ENCODE peak calls at places on chromosome 5, in four cellular contexts. One of them, this sample, is unnamed.

GRCh38 chr5:149227168-149227826 is 44.4 kb upstream of the AFAP1L1 start:
- DNase-seq in ovary: no peak
- DNase-seq in BE2C: no peak
- DNase-seq in psoas muscle: no peak
- DNase-seq in this sample: no peak

GRCh38 chr5:119353686-119354366 is 2.0 kb upstream of the TNFAIP8 start:
- DNase-seq in psoas muscle: no peak
- DNase-seq in BE2C: no peak
- DNase-seq in ovary: no peak
- DNase-seq in this sample: no peak

GRCh38 chr5:177458912-177459350 is 12.3 kb downstream of the PRR7 start:
- DNase-seq in psoas muscle: peak; percentile 53
- DNase-seq in ovary: no peak
- DNase-seq in BE2C: peak; percentile 78
- DNase-seq in this sample: peak; percentile 74

GRCh38 chr5:43357797-43358196 is 44.6 kb upstream of the HMGCS1 start:
- DNase-seq in psoas muscle: no peak
- DNase-seq in BE2C: no peak
- DNase-seq in ovary: no peak
- DNase-seq in this sample: no peak

GRCh38 chr5:148075529-148075928 is 11.7 kb downstream of the SPINK5 start:
- DNase-seq in BE2C: no peak
- DNase-seq in psoas muscle: no peak
- DNase-seq in ovary: no peak
- DNase-seq in this sample: no peak

GRCh38 chr5:130198927-130199326 is 294.7 kb downstream of the CHSY3 start:
- DNase-seq in ovary: no peak
- DNase-seq in BE2C: peak; percentile 8
- DNase-seq in psoas muscle: no peak
- DNase-seq in this sample: peak; percentile 74

GRCh38 chr5:140240987-140241706 is 61.8 kb downstream of the PFDN1 start:
- DNase-seq in ovary: peak; percentile 88
- DNase-seq in BE2C: peak; percentile 96
- DNase-seq in psoas muscle: peak; percentile 96
- DNase-seq in this sample: peak; percentile 88

GRCh38 chr5:124919076-124919475 is 172.6 kb upstream of the ZNF608 start:
- DNase-seq in BE2C: no peak
- DNase-seq in psoas muscle: no peak
- DNase-seq in ovary: no peak
- DNase-seq in this sample: no peak

GRCh38 chr5:176750144-176750543 is 60.2 kb upstream of the UNC5A start:
- DNase-seq in psoas muscle: no peak
- DNase-seq in ovary: no peak
- DNase-seq in BE2C: no peak
- DNase-seq in this sample: peak; percentile 19

GRCh38 chr5:91224969-91225368 is 158.1 kb downstream of the ARRDC3 start:
- DNase-seq in ovary: no peak
- DNase-seq in psoas muscle: no peak
- DNase-seq in BE2C: no peak
- DNase-seq in this sample: no peak

GRCh38 chr5:21823076-21823574 is 1030.0 kb downstream of the CDH12 start:
- DNase-seq in psoas muscle: no peak
- DNase-seq in ovary: no peak
- DNase-seq in BE2C: no peak
- DNase-seq in this sample: no peak

GRCh38 chr5:56012281-56012963 is 17.7 kb upstream of the IL6ST start:
- DNase-seq in ovary: no peak
- DNase-seq in psoas muscle: no peak
- DNase-seq in BE2C: no peak
- DNase-seq in this sample: no peak

GRCh38 chr5:141441571-141442170 is 11.4 kb downstream of the PCDHGA12 start:
- DNase-seq in BE2C: no peak
- DNase-seq in ovary: no peak
- DNase-seq in psoas muscle: no peak
- DNase-seq in this sample: no peak

GRCh38 chr5:141434006-141434405 is 3.7 kb downstream of the PCDHGA12 start:
- DNase-seq in ovary: no peak
- DNase-seq in BE2C: no peak
- DNase-seq in psoas muscle: no peak
- DNase-seq in this sample: no peak

GRCh38 chr5:141439411-141440141 is 9.3 kb downstream of the PCDHGA12 start:
- DNase-seq in BE2C: no peak
- DNase-seq in ovary: no peak
- DNase-seq in psoas muscle: no peak
- DNase-seq in this sample: no peak

GRCh38 chr5:141431286-141431685 is 979 bp downstream of the PCDHGA12 start:
- DNase-seq in ovary: no peak
- DNase-seq in BE2C: no peak
- DNase-seq in psoas muscle: no peak
- DNase-seq in this sample: no peak

DNA sequence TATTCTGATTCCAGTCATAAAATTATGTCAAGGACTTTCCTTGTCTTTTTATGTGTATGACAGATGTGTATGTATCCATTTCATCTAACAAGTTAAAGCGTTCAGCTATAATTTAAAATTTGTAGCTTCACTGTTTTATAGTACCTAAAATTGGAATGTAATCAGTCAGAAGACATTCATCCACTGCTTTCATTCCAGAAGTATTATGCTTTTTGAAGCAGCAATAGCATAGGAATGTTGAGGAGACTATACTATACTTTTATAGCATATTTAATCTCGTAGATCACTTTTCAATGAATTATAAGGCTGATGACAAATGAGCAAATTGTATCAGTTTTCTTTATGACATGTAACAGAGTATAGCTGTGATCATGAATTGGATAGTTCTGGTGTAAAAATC is 6.9 kb downstream of the PCDHGA12 start:
- DNase-seq in psoas muscle: no peak
- DNase-seq in ovary: no peak
- DNase-seq in BE2C: no peak
- DNase-seq in this sample: no peak
- H3K9me3 ChIP-seq in psoas muscle: peaks cover 1% of the 10 kb centered on the region
- H3K9me3 ChIP-seq in ovary: no peaks in the 10 kb centered on the region
- H3K9me3 ChIP-seq in BE2C: no peaks in the 10 kb centered on the region
- H3K9me3 ChIP-seq in this sample: peaks cover 20% of the 10 kb centered on the region

GRCh38 chr5:158203256-158203655 is 344.3 kb upstream of the CLINT1 start:
- DNase-seq in psoas muscle: no peak
- DNase-seq in BE2C: no peak
- DNase-seq in ovary: no peak
- DNase-seq in this sample: no peak
- H3K36me3 ChIP-seq in psoas muscle: no peaks in the 10 kb centered on the region
- H3K36me3 ChIP-seq in BE2C: no peaks in the 10 kb centered on the region
- H3K36me3 ChIP-seq in ovary: no peaks in the 10 kb centered on the region
- H3K36me3 ChIP-seq in this sample: no peaks in the 10 kb centered on the region

GRCh38 chr5:142192799-142193428 is 84.3 kb downstream of the NDFIP1 start:
- DNase-seq in BE2C: no peak
- DNase-seq in ovary: no peak
- DNase-seq in psoas muscle: no peak
- DNase-seq in this sample: no peak

GRCh38 chr5:142192296-142192695 is 83.7 kb downstream of the NDFIP1 start:
- DNase-seq in BE2C: no peak
- DNase-seq in psoas muscle: no peak
- DNase-seq in ovary: no peak
- DNase-seq in this sample: no peak

GRCh38 chr5:142189813-142190212 is 81.2 kb downstream of the NDFIP1 start:
- DNase-seq in psoas muscle: no peak
- DNase-seq in ovary: no peak
- DNase-seq in BE2C: no peak
- DNase-seq in this sample: no peak

GRCh38 chr5:142186821-142187594 is 78.4 kb downstream of the NDFIP1 start:
- DNase-seq in ovary: no peak
- DNase-seq in psoas muscle: no peak
- DNase-seq in BE2C: peak; percentile 68
- DNase-seq in this sample: no peak

DNA sequence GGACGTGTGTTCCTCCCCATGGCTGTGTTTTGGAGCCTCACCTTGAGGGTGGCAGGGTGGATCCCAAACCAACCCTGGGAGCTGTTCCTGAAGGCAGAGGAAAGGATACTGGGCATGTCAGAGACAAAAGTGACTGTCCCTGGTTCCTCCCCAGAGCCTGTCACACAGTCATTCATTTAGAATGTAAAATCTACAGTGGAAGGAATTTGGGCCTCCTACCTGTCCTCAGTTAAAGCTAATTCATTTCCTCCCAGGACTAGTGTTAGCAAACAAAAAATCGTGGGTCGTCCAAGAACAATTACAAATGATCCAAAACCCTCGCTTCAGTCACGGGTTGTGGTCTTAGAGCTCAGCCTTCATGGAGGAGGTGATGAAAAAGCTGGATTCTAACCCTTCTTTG is 83.2 kb downstream of the NDFIP1 start:
- DNase-seq in psoas muscle: no peak
- DNase-seq in BE2C: no peak
- DNase-seq in ovary: no peak
- DNase-seq in this sample: no peak
- TF ChIP-seq CTCF in psoas muscle: no peak
- TF ChIP-seq CTCF in BE2C: no peak
- TF ChIP-seq CTCF in ovary: no peak
- TF ChIP-seq CTCF in this sample: no peak

DNA sequence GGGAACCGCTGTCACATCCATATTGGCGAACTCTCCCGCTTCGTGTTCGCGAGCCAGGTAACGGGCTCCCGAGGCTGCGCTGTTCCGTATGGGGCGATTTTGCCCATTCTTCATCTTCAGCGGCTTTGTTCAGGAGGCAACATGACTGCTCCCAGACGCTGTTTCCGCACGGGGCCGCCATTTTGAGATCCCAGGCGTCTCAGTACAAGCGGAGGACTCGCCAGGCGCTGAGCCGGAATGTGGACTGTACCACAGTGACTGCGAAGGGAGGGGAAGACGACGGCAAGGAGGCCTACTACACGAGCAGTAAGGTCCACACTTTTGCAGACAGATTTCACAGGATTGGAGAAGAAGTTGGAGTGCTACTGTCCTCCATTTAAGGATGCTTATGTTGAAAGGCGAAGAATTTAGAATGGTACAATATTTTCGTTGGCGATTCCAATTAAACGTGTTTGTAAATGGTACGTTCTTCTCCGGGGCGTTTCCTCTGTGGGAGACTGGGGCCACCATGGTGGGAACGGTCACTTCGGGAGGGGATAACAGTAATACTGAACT is 41.6 kb upstream of the ZNF300 start:
- DNase-seq in ovary: peak; percentile 90
- DNase-seq in BE2C: no peak
- DNase-seq in psoas muscle: peak; percentile 92
- DNase-seq in this sample: no peak
- H3K9me3 ChIP-seq in ovary: peaks cover 3% of the 10 kb centered on the region
- H3K9me3 ChIP-seq in BE2C: no peaks in the 10 kb centered on the region
- H3K9me3 ChIP-seq in psoas muscle: peaks cover 81% of the 10 kb centered on the region
- H3K9me3 ChIP-seq in this sample: peaks cover 72% of the 10 kb centered on the region

DNA sequence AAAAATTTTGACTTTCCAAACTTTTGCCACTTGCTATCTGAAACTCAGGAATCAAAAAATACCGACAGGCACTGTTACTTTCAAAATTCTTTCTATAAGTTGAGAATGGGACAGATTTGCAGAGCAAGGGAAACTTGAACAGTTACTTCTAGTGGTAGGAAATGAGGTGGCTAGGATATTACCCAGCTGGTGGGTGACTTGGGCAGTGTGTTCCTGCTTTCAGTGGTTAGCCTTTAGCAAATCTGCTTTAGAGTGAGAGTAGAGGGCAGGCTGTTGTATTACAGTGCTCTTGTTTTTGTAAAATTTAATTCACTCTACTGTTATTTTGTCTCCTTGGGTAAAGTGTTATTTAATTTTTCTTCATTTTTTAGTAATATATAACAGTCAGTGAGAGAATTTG is 40.2 kb upstream of the ROPN1L start:
- DNase-seq in ovary: no peak
- DNase-seq in BE2C: no peak
- DNase-seq in psoas muscle: no peak
- DNase-seq in this sample: no peak
- H3K36me3 ChIP-seq in ovary: no peaks in the 10 kb centered on the region
- H3K36me3 ChIP-seq in BE2C: peaks cover 59% of the 10 kb centered on the region
- H3K36me3 ChIP-seq in psoas muscle: peaks cover 86% of the 10 kb centered on the region
- H3K36me3 ChIP-seq in this sample: peaks cover 87% of the 10 kb centered on the region

GRCh38 chr5:77828445-77828844 is 52.3 kb upstream of the TBCA start:
- DNase-seq in BE2C: no peak
- DNase-seq in psoas muscle: no peak
- DNase-seq in ovary: no peak
- DNase-seq in this sample: no peak
- TF ChIP-seq CTCF in BE2C: peak; percentile 26
- TF ChIP-seq CTCF in psoas muscle: no peak
- TF ChIP-seq CTCF in ovary: no peak
- TF ChIP-seq CTCF in this sample: peak; percentile 67

This sample was measured in endodermal cell.